ENCODE peak calls at places on chromosome 4, in seven cellular contexts. W is stimulated activated CD4-positive, alpha-beta T cell treated with anti-CD3 and anti-CD28 coated beads, Interleukin-2, amount 100 ng/mL, for 24 hours; V is upper lobe of right lung; L is NCI-H1092 treated with DMSO at 0.1 percent for 48 hours; T is ELF-1; I is endothelial cell; U is Caki2. B is an unnamed sample.

GRCh38 chr4:67568820-67569219 is 10.3 kb downstream of the STAP1 start:
- DNase-seq in L (no peak), U (no peak), I (no peak), T (no peak), W (no peak), V (no peak), B (no peak)

GRCh38 chr4:6468376-6468775 is 4.0 kb downstream of the PPP2R2C start:
- DNase-seq in I (no peak), T (no peak), W (no peak), U (no peak), V (no peak), L (no peak), B (no peak)

GRCh38 chr4:11585506-11585905 is 156.8 kb upstream of the HS3ST1 start:
- DNase-seq in V (no peak), T (no peak), W (no peak), I (no peak), L (peak; percentile 8), U (peak; percentile 46), B (no peak)

GRCh38 chr4:112520598-112521122 is 4.7 kb upstream of the NEUROG2 start:
- DNase-seq in L (no peak), T (no peak), U (no peak), I (no peak), W (no peak), V (no peak), B (no peak)

GRCh38 chr4:177281544-177281943 is 28.1 kb upstream of the NEIL3 start:
- DNase-seq in T (no peak), U (no peak), L (no peak), W (no peak), V (no peak), I (no peak), B (no peak)

GRCh38 chr4:148693913-148694649 is 251.9 kb upstream of the NR3C2 start:
- DNase-seq in I (no peak), U (no peak), W (no peak), V (no peak), T (no peak), L (no peak), B (no peak)

GRCh38 chr4:7786517-7786916 is 153.1 kb downstream of the AFAP1 start:
- DNase-seq in L (no peak), V (no peak), U (no peak), I (no peak), T (no peak), W (no peak), B (no peak)

GRCh38 chr4:88320174-88320779 is 35.9 kb upstream of the PPM1K start:
- DNase-seq in T (no peak), W (peak; percentile 19), L (no peak), I (no peak), V (no peak), U (peak; percentile 61), B (no peak)

GRCh38 chr4:110636677-110637407 is 14.0 kb upstream of the PITX2 start:
- DNase-seq in V (no peak), I (peak; percentile 44), W (no peak), T (peak; percentile 84), L (no peak), U (no peak), B (no peak)

GRCh38 chr4:67035986-67036385 is 509.3 kb downstream of the CENPC start:
- DNase-seq in T (no peak), I (no peak), L (no peak), W (no peak), U (no peak), V (no peak), B (no peak)

GRCh38 chr4:158796370-158797140 is 27.7 kb downstream of the FNIP2 start:
- DNase-seq in I (no peak), T (no peak), U (peak; percentile 69), L (no peak), V (peak; percentile 73), W (no peak), B (no peak)

GRCh38 chr4:184833046-184833838 is 7.5 kb upstream of the ACSL1 start:
- DNase-seq in I (no peak), T (no peak), L (no peak), U (no peak), W (no peak), V (no peak), B (no peak)